ENCODE peak calls at places on chromosomes 3 and 15, in five cellular contexts. Y is left ventricle myocardium inferior; V is activated naive CD4-positive, alpha-beta T cell; W is EH; P is stimulated activated naive CD8-positive, alpha-beta T cell treated with anti-CD3 and anti-CD28 coated beads, Interleukin-15, Interleukin-2, amounts not matched to agents 100 U/mL and 50 U/mL, for 24 hours. R is an unnamed sample.

GRCh38 chr15:38623744-38624143 is 59.1 kb upstream of the RASGRP1 start:
- DNase-seq in Y (peak), V (no peak), W (no peak), P (no peak), R (no peak)

GRCh38 chr15:26805470-26805869 is 32.6 kb upstream of the GABRB3 start:
- DNase-seq in Y (no peak), V (no peak), W (no peak), P (no peak), R (no peak)

GRCh38 chr3:122621112-122621511 is 43.7 kb downstream of the PARP15 start:
- DNase-seq in Y (no peak), V (no peak), W (no peak), P (no peak), R (no peak)

GRCh38 chr15:82936966-82937647 is 15.4 kb downstream of the HOMER2 start:
- DNase-seq in Y (no peak), V (no peak), W (peak), P (no peak), R (no peak)

GRCh38 chr3:109072208-109072607 is 45.7 kb downstream of the MORC1 start:
- DNase-seq in Y (no peak), V (no peak), W (no peak), P (peak), R (no peak)

GRCh38 chr3:61841111-61841845 is 279.9 kb downstream of the PTPRG start:
- DNase-seq in Y (no peak), V (no peak), W (peak), P (no peak), R (no peak)

GRCh38 chr3:101574388-101575156 is 592 bp downstream of the PCNP start:
- DNase-seq in Y (peak), V (peak), W (peak), P (peak), R (peak)

GRCh38 chr3:151707216-151707615 is 26.5 kb upstream of the AADACL2 start:
- DNase-seq in Y (no peak), V (no peak), W (no peak), P (no peak), R (no peak)

GRCh38 chr3:37324752-37325407 is 150.5 kb upstream of the LRRFIP2 start:
- DNase-seq in Y (no peak), V (no peak), W (peak), P (no peak), R (no peak)

GRCh38 chr3:66406186-66406585 is 94.6 kb downstream of the LRIG1 start:
- DNase-seq in Y (no peak), V (no peak), W (no peak), P (no peak), R (no peak)

GRCh38 chr3:58059349-58060321 is 51.4 kb downstream of the FLNB start:
- DNase-seq in Y (no peak), V (no peak), W (peak), P (no peak), R (peak)

GRCh38 chr3:157128771-157129671 is 30.9 kb downstream of the CCNL1 start:
- DNase-seq in Y (no peak), V (peak), W (peak), P (peak), R (no peak)

GRCh38 chr3:27713435-27713880 is 8.7 kb downstream of the EOMES start:
- DNase-seq in Y (no peak), V (no peak), W (no peak), P (no peak), R (no peak)

GRCh38 chr15:43071451-43071850 is 34.4 kb downstream of the UBR1 start:
- DNase-seq in Y (no peak), V (no peak), W (no peak), P (no peak), R (no peak)

GRCh38 chr3:69774029-69774428 is 34.8 kb downstream of the MITF start:
- DNase-seq in Y (peak), V (no peak), W (no peak), P (no peak), R (peak)